ENCODE peak calls at places on chromosomes 2 and 18, in nine cellular contexts. One of them, this sample, is unnamed.

GRCh38 chr18:9531791-9532410 is 56.6 kb downstream of the RALBP1 start:
- DNase-seq in neural crest cell: no peak
- DNase-seq in left lung: no peak
- DNase-seq in PC-9: no peak
- DNase-seq in GM12864: no peak
- DNase-seq in heart right ventricle: no peak
- DNase-seq in uterus: no peak
- DNase-seq in IMR-90: peak; percentile 33
- DNase-seq in SK-N-SH: no peak
- DNase-seq in this sample: no peak

GRCh38 chr2:178756343-178756742 is 50.9 kb downstream of the TTN start:
- DNase-seq in GM12864: no peak
- DNase-seq in left lung: no peak
- DNase-seq in SK-N-SH: no peak
- DNase-seq in PC-9: no peak
- DNase-seq in heart right ventricle: no peak
- DNase-seq in uterus: no peak
- DNase-seq in neural crest cell: no peak
- DNase-seq in IMR-90: no peak
- DNase-seq in this sample: no peak

GRCh38 chr2:215598376-215598975 is 162.6 kb upstream of the FN1 start:
- DNase-seq in uterus: no peak
- DNase-seq in GM12864: no peak
- DNase-seq in left lung: no peak
- DNase-seq in SK-N-SH: no peak
- DNase-seq in PC-9: no peak
- DNase-seq in neural crest cell: no peak
- DNase-seq in IMR-90: peak; percentile 94
- DNase-seq in heart right ventricle: no peak
- DNase-seq in this sample: no peak

GRCh38 chr2:45533771-45534170 is 77.3 kb downstream of the SRBD1 start:
- DNase-seq in GM12864: no peak
- DNase-seq in neural crest cell: no peak
- DNase-seq in PC-9: no peak
- DNase-seq in left lung: no peak
- DNase-seq in IMR-90: peak; percentile 78
- DNase-seq in SK-N-SH: no peak
- DNase-seq in uterus: no peak
- DNase-seq in heart right ventricle: no peak
- DNase-seq in this sample: no peak

GRCh38 chr2:240888890-240889573 is 6.9 kb downstream of the MAB21L4 start:
- DNase-seq in IMR-90: no peak
- DNase-seq in GM12864: no peak
- DNase-seq in left lung: peak; percentile 62
- DNase-seq in heart right ventricle: no peak
- DNase-seq in neural crest cell: no peak
- DNase-seq in PC-9: no peak
- DNase-seq in uterus: no peak
- DNase-seq in SK-N-SH: no peak
- DNase-seq in this sample: no peak

GRCh38 chr2:118246726-118247125 is 158.5 kb downstream of the INSIG2 start:
- DNase-seq in uterus: no peak
- DNase-seq in PC-9: no peak
- DNase-seq in neural crest cell: no peak
- DNase-seq in SK-N-SH: no peak
- DNase-seq in left lung: no peak
- DNase-seq in IMR-90: no peak
- DNase-seq in heart right ventricle: peak; percentile 57
- DNase-seq in GM12864: no peak
- DNase-seq in this sample: no peak

GRCh38 chr2:129117427-129117826 is 798.8 kb upstream of the HS6ST1 start:
- DNase-seq in uterus: no peak
- DNase-seq in PC-9: no peak
- DNase-seq in SK-N-SH: no peak
- DNase-seq in left lung: no peak
- DNase-seq in heart right ventricle: no peak
- DNase-seq in neural crest cell: no peak
- DNase-seq in IMR-90: no peak
- DNase-seq in GM12864: no peak
- DNase-seq in this sample: no peak

GRCh38 chr2:121596221-121597080 is 52.8 kb downstream of the CLASP1 start:
- DNase-seq in neural crest cell: no peak
- DNase-seq in heart right ventricle: peak; percentile 47
- DNase-seq in PC-9: peak; percentile 49
- DNase-seq in GM12864: peak; percentile 43
- DNase-seq in left lung: no peak
- DNase-seq in IMR-90: peak; percentile 57
- DNase-seq in SK-N-SH: peak; percentile 50
- DNase-seq in uterus: no peak
- DNase-seq in this sample: peak; percentile 46

GRCh38 chr2:239721531-239721930 is 303.6 kb downstream of the NDUFA10 start:
- DNase-seq in uterus: no peak
- DNase-seq in GM12864: no peak
- DNase-seq in SK-N-SH: no peak
- DNase-seq in IMR-90: no peak
- DNase-seq in left lung: no peak
- DNase-seq in heart right ventricle: no peak
- DNase-seq in neural crest cell: no peak
- DNase-seq in PC-9: no peak
- DNase-seq in this sample: no peak

GRCh38 chr18:50788284-50788683 is 31.5 kb downstream of the MRO start:
- DNase-seq in PC-9: no peak
- DNase-seq in IMR-90: no peak
- DNase-seq in neural crest cell: no peak
- DNase-seq in left lung: no peak
- DNase-seq in GM12864: no peak
- DNase-seq in SK-N-SH: no peak
- DNase-seq in uterus: no peak
- DNase-seq in heart right ventricle: no peak
- DNase-seq in this sample: no peak

GRCh38 chr18:48296581-48296980 is 112.6 kb downstream of the ZBTB7C start:
- DNase-seq in PC-9: no peak
- DNase-seq in neural crest cell: no peak
- DNase-seq in GM12864: no peak
- DNase-seq in left lung: no peak
- DNase-seq in IMR-90: no peak
- DNase-seq in SK-N-SH: no peak
- DNase-seq in uterus: no peak
- DNase-seq in heart right ventricle: no peak
- DNase-seq in this sample: no peak

GRCh38 chr2:129712586-129712985 is 266.9 kb upstream of the RAB6C start:
- DNase-seq in GM12864: no peak
- DNase-seq in uterus: no peak
- DNase-seq in IMR-90: no peak
- DNase-seq in heart right ventricle: no peak
- DNase-seq in neural crest cell: no peak
- DNase-seq in left lung: no peak
- DNase-seq in PC-9: no peak
- DNase-seq in SK-N-SH: no peak
- DNase-seq in this sample: no peak

GRCh38 chr2:198525196-198525595 is 720.8 kb downstream of the PLCL1 start:
- DNase-seq in heart right ventricle: no peak
- DNase-seq in neural crest cell: no peak
- DNase-seq in IMR-90: no peak
- DNase-seq in SK-N-SH: no peak
- DNase-seq in left lung: no peak
- DNase-seq in PC-9: no peak
- DNase-seq in uterus: no peak
- DNase-seq in GM12864: no peak
- DNase-seq in this sample: no peak

GRCh38 chr2:52036036-52036435 is 1004.1 kb upstream of the NRXN1 start:
- DNase-seq in neural crest cell: no peak
- DNase-seq in GM12864: no peak
- DNase-seq in IMR-90: peak; percentile 3
- DNase-seq in PC-9: no peak
- DNase-seq in left lung: no peak
- DNase-seq in SK-N-SH: no peak
- DNase-seq in uterus: no peak
- DNase-seq in heart right ventricle: no peak
- DNase-seq in this sample: no peak

GRCh38 chr2:46824611-46825010 is 91.0 kb downstream of the MCFD2 start:
- DNase-seq in PC-9: no peak
- DNase-seq in SK-N-SH: no peak
- DNase-seq in uterus: no peak
- DNase-seq in GM12864: no peak
- DNase-seq in left lung: no peak
- DNase-seq in IMR-90: no peak
- DNase-seq in heart right ventricle: no peak
- DNase-seq in neural crest cell: no peak
- DNase-seq in this sample: no peak

GRCh38 chr2:53633441-53633840 is 134.2 kb upstream of the CHAC2 start:
- DNase-seq in IMR-90: peak; percentile 13
- DNase-seq in uterus: no peak
- DNase-seq in neural crest cell: no peak
- DNase-seq in PC-9: peak; percentile 39
- DNase-seq in GM12864: no peak
- DNase-seq in SK-N-SH: peak; percentile 7
- DNase-seq in heart right ventricle: no peak
- DNase-seq in left lung: no peak
- DNase-seq in this sample: no peak

GRCh38 chr2:34892766-34893165 is 1293.7 kb upstream of the FAM98A start:
- DNase-seq in GM12864: no peak
- DNase-seq in left lung: no peak
- DNase-seq in IMR-90: no peak
- DNase-seq in uterus: no peak
- DNase-seq in SK-N-SH: no peak
- DNase-seq in heart right ventricle: peak; percentile 11
- DNase-seq in PC-9: no peak
- DNase-seq in neural crest cell: no peak
- DNase-seq in this sample: no peak

GRCh38 chr2:54212456-54212855 is 43.6 kb downstream of the TSPYL6 start:
- DNase-seq in neural crest cell: no peak
- DNase-seq in SK-N-SH: no peak
- DNase-seq in uterus: no peak
- DNase-seq in PC-9: peak; percentile 84
- DNase-seq in GM12864: no peak
- DNase-seq in IMR-90: peak; percentile 96
- DNase-seq in heart right ventricle: no peak
- DNase-seq in left lung: no peak
- DNase-seq in this sample: no peak

DNA sequence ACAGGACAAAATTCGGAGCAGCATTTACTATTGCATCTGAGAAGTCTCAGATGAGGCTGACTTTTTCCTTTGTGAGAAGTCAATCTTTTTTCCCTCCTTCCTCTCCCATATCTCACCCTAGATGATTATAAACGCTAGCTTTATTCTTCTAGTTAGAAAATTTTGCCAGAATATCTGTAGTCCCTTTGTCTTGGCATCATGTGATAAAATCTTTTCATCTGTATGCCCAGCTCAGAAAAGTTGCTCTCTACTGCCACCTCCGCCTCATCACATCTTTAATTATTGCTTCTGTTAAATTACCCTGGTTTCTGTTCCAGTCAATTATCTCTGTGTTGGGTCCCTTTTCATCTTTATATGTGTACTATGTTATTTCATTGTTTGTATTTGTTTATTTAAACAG is 210.8 kb upstream of the SLC35G4 start:
- DNase-seq in IMR-90: peak; percentile 1
- DNase-seq in PC-9: no peak
- DNase-seq in left lung: no peak
- DNase-seq in uterus: no peak
- DNase-seq in GM12864: no peak
- DNase-seq in SK-N-SH: no peak
- DNase-seq in heart right ventricle: no peak
- DNase-seq in neural crest cell: no peak
- DNase-seq in this sample: no peak
- TF ChIP-seq CTCF in IMR-90: peak; percentile 21
- TF ChIP-seq CTCF in PC-9: peak; percentile 41
- TF ChIP-seq CTCF in left lung: no peak
- TF ChIP-seq CTCF in uterus: no peak
- TF ChIP-seq CTCF in GM12864: peak; percentile 31
- TF ChIP-seq CTCF in SK-N-SH: peak; percentile 54
- TF ChIP-seq CTCF in heart right ventricle: no peak
- TF ChIP-seq CTCF in neural crest cell: peak; percentile 37
- TF ChIP-seq CTCF in this sample: no peak

DNA sequence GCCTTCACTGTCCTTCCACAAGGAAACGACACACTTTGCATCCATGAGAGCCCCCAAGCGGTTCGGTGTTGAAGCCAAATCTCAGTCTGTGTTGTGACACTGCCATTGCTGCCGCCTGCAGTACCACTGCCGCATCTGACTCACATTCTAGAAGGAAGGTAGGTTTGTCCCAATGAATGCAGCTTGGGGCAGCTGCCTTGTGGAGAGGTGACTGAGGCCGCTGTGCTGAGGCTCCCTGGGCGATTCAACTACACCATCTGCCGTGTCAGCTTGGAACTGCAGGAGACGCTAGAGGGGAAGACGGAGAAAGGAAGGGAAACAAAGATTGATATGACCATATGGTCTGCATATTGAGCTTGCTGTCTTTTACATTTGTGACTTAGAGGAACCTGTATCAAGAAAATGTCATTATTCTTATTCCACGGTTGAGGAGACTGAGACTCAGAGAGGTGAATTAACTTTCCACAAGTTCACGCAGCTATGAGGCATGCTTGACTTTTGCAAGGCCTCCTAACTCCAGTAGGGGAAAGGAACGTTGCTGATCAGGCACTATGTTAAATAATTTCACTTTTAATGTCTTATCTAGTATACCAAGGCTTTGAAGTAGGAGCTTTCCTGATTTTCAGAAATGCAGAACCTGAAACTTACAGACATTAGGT is 43.5 kb upstream of the LMAN1 start:
- DNase-seq in heart right ventricle: peak; percentile 62
- DNase-seq in IMR-90: peak; percentile 68
- DNase-seq in GM12864: peak; percentile 49
- DNase-seq in left lung: peak; percentile 82
- DNase-seq in uterus: peak; percentile 43
- DNase-seq in SK-N-SH: peak; percentile 88
- DNase-seq in neural crest cell: peak; percentile 82
- DNase-seq in PC-9: peak; percentile 89
- DNase-seq in this sample: peak; percentile 80
- TF ChIP-seq CTCF in heart right ventricle: peak; percentile 98
- TF ChIP-seq CTCF in IMR-90: peak; percentile 91
- TF ChIP-seq CTCF in GM12864: peak; percentile 97
- TF ChIP-seq CTCF in left lung: peak; percentile 80
- TF ChIP-seq CTCF in uterus: peak; percentile 88
- TF ChIP-seq CTCF in SK-N-SH: peak; percentile 94
- TF ChIP-seq CTCF in neural crest cell: peak; percentile 95
- TF ChIP-seq CTCF in PC-9: peak; percentile 95
- TF ChIP-seq CTCF in this sample: peak; percentile 85

GRCh38 chr2:175309799-175310198 is 128.3 kb upstream of the ATP5MC3 start:
- DNase-seq in PC-9: no peak
- DNase-seq in IMR-90: peak; percentile 10
- DNase-seq in uterus: no peak
- DNase-seq in GM12864: no peak
- DNase-seq in heart right ventricle: peak; percentile 6
- DNase-seq in left lung: no peak
- DNase-seq in neural crest cell: peak; percentile 20
- DNase-seq in SK-N-SH: peak; percentile 54
- DNase-seq in this sample: peak; percentile 29
- TF ChIP-seq CTCF in PC-9: peak; percentile 68
- TF ChIP-seq CTCF in IMR-90: peak; percentile 34
- TF ChIP-seq CTCF in uterus: no peak
- TF ChIP-seq CTCF in GM12864: peak; percentile 61
- TF ChIP-seq CTCF in heart right ventricle: peak; percentile 56
- TF ChIP-seq CTCF in left lung: no peak
- TF ChIP-seq CTCF in neural crest cell: peak; percentile 63
- TF ChIP-seq CTCF in SK-N-SH: peak; percentile 47
- TF ChIP-seq CTCF in this sample: peak; percentile 49

DNA sequence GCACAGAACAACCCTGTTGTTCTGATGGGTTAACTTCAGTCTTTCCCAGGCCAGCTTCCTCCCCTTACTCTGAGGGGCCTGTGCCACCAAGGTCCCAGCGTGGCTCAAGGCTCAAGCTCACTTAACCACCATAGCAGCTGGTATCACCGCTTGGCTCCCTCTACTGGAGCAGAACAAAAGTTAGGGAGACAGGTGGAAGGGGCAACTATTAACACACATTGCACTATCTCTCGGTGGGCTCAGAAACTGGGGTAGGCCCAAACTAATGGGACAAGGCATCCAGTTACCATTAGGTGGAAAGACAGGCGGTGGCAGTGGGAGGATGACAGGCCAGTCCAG is 88.7 kb upstream of the ATL2 start:
- DNase-seq in GM12864: peak; percentile 19
- DNase-seq in SK-N-SH: peak; percentile 44
- DNase-seq in neural crest cell: no peak
- DNase-seq in heart right ventricle: peak; percentile 23
- DNase-seq in uterus: no peak
- DNase-seq in PC-9: no peak
- DNase-seq in IMR-90: peak; percentile 21
- DNase-seq in left lung: no peak
- DNase-seq in this sample: peak; percentile 67
- TF ChIP-seq CTCF in GM12864: peak; percentile 71
- TF ChIP-seq CTCF in SK-N-SH: peak; percentile 51
- TF ChIP-seq CTCF in neural crest cell: peak; percentile 46
- TF ChIP-seq CTCF in heart right ventricle: peak; percentile 63
- TF ChIP-seq CTCF in uterus: no peak
- TF ChIP-seq CTCF in PC-9: peak; percentile 79
- TF ChIP-seq CTCF in IMR-90: peak; percentile 32
- TF ChIP-seq CTCF in left lung: peak; percentile 17
- TF ChIP-seq CTCF in this sample: peak; percentile 59

This sample was measured in GM10248.